ENCODE peak calls at places on chromosomes 2 and 18, in four cellular contexts. One of them, this sample, is unnamed.

GRCh38 chr2:189115126-189115525 is 64.4 kb downstream of the COL5A2 start:
- DNase-seq in NCI-H1092 treated with DMSO at 0.1 percent for 48 hours: no peak
- DNase-seq in kidney: no peak
- DNase-seq in activated T-cell treated with anti-CD3 and anti-CD28 coated beads for 48 hours: no peak
- DNase-seq in this sample: no peak

GRCh38 chr2:199682001-199682400 is 169.0 kb downstream of the FTCDNL1 start:
- DNase-seq in NCI-H1092 treated with DMSO at 0.1 percent for 48 hours: no peak
- DNase-seq in kidney: no peak
- DNase-seq in activated T-cell treated with anti-CD3 and anti-CD28 coated beads for 48 hours: no peak
- DNase-seq in this sample: no peak

GRCh38 chr2:45857848-45858520 is 206.5 kb downstream of the PRKCE start:
- DNase-seq in kidney: no peak
- DNase-seq in activated T-cell treated with anti-CD3 and anti-CD28 coated beads for 48 hours: no peak
- DNase-seq in NCI-H1092 treated with DMSO at 0.1 percent for 48 hours: no peak
- DNase-seq in this sample: peak; percentile 54

GRCh38 chr18:32545631-32546030 is 74.9 kb upstream of the GAREM1 start:
- DNase-seq in activated T-cell treated with anti-CD3 and anti-CD28 coated beads for 48 hours: no peak
- DNase-seq in NCI-H1092 treated with DMSO at 0.1 percent for 48 hours: no peak
- DNase-seq in kidney: no peak
- DNase-seq in this sample: no peak

GRCh38 chr2:121470917-121471316 is 59.8 kb upstream of the RNU4ATAC start:
- DNase-seq in activated T-cell treated with anti-CD3 and anti-CD28 coated beads for 48 hours: no peak
- DNase-seq in NCI-H1092 treated with DMSO at 0.1 percent for 48 hours: no peak
- DNase-seq in kidney: no peak
- DNase-seq in this sample: no peak

GRCh38 chr18:41096504-41096903 is 858.5 kb upstream of the PIK3C3 start:
- DNase-seq in kidney: no peak
- DNase-seq in activated T-cell treated with anti-CD3 and anti-CD28 coated beads for 48 hours: no peak
- DNase-seq in NCI-H1092 treated with DMSO at 0.1 percent for 48 hours: peak; percentile 77
- DNase-seq in this sample: no peak

GRCh38 chr2:127577973-127578372 is 42.5 kb downstream of the MYO7B start:
- DNase-seq in activated T-cell treated with anti-CD3 and anti-CD28 coated beads for 48 hours: no peak
- DNase-seq in NCI-H1092 treated with DMSO at 0.1 percent for 48 hours: no peak
- DNase-seq in kidney: peak; percentile 27
- DNase-seq in this sample: peak; percentile 67

GRCh38 chr2:111054791-111055627 is 65.7 kb upstream of the BCL2L11 start:
- DNase-seq in activated T-cell treated with anti-CD3 and anti-CD28 coated beads for 48 hours: peak; percentile 51
- DNase-seq in kidney: peak; percentile 73
- DNase-seq in NCI-H1092 treated with DMSO at 0.1 percent for 48 hours: no peak
- DNase-seq in this sample: peak; percentile 49

GRCh38 chr2:215419113-215419512 is 16.8 kb downstream of the FN1 start:
- DNase-seq in activated T-cell treated with anti-CD3 and anti-CD28 coated beads for 48 hours: no peak
- DNase-seq in NCI-H1092 treated with DMSO at 0.1 percent for 48 hours: no peak
- DNase-seq in kidney: no peak
- DNase-seq in this sample: no peak

GRCh38 chr2:196368546-196369225 is 197.3 kb upstream of the STK17B start:
- DNase-seq in kidney: no peak
- DNase-seq in activated T-cell treated with anti-CD3 and anti-CD28 coated beads for 48 hours: no peak
- DNase-seq in NCI-H1092 treated with DMSO at 0.1 percent for 48 hours: no peak
- DNase-seq in this sample: no peak

GRCh38 chr2:176675557-176676256 is 406.5 kb downstream of the MTX2 start:
- DNase-seq in kidney: no peak
- DNase-seq in activated T-cell treated with anti-CD3 and anti-CD28 coated beads for 48 hours: no peak
- DNase-seq in NCI-H1092 treated with DMSO at 0.1 percent for 48 hours: no peak
- DNase-seq in this sample: no peak

GRCh38 chr18:34773961-34774754 is 64.1 kb downstream of the DTNA start:
- DNase-seq in NCI-H1092 treated with DMSO at 0.1 percent for 48 hours: peak; percentile 74
- DNase-seq in activated T-cell treated with anti-CD3 and anti-CD28 coated beads for 48 hours: no peak
- DNase-seq in kidney: peak; percentile 81
- DNase-seq in this sample: no peak

GRCh38 chr2:69584127-69584889 is 59.2 kb downstream of the AAK1 start:
- DNase-seq in kidney: no peak
- DNase-seq in activated T-cell treated with anti-CD3 and anti-CD28 coated beads for 48 hours: no peak
- DNase-seq in NCI-H1092 treated with DMSO at 0.1 percent for 48 hours: no peak
- DNase-seq in this sample: no peak

GRCh38 chr2:206531996-206532543 is 88.7 kb downstream of the ADAM23 start:
- DNase-seq in activated T-cell treated with anti-CD3 and anti-CD28 coated beads for 48 hours: no peak
- DNase-seq in NCI-H1092 treated with DMSO at 0.1 percent for 48 hours: no peak
- DNase-seq in kidney: no peak
- DNase-seq in this sample: no peak

GRCh38 chr18:54679318-54680149 is 88.5 kb downstream of the DYNAP start:
- DNase-seq in NCI-H1092 treated with DMSO at 0.1 percent for 48 hours: peak; percentile 51
- DNase-seq in kidney: no peak
- DNase-seq in activated T-cell treated with anti-CD3 and anti-CD28 coated beads for 48 hours: no peak
- DNase-seq in this sample: no peak

GRCh38 chr2:157182834-157183396 is 74.6 kb upstream of the GALNT5 start:
- DNase-seq in activated T-cell treated with anti-CD3 and anti-CD28 coated beads for 48 hours: no peak
- DNase-seq in NCI-H1092 treated with DMSO at 0.1 percent for 48 hours: no peak
- DNase-seq in kidney: no peak
- DNase-seq in this sample: no peak

GRCh38 chr2:175823291-175824073 is 178.6 kb downstream of the LNPK start:
- DNase-seq in activated T-cell treated with anti-CD3 and anti-CD28 coated beads for 48 hours: no peak
- DNase-seq in NCI-H1092 treated with DMSO at 0.1 percent for 48 hours: no peak
- DNase-seq in kidney: no peak
- DNase-seq in this sample: no peak

GRCh38 chr2:3114406-3115185 is 263.0 kb downstream of the EIPR1 start:
- DNase-seq in kidney: peak; percentile 49
- DNase-seq in NCI-H1092 treated with DMSO at 0.1 percent for 48 hours: no peak
- DNase-seq in activated T-cell treated with anti-CD3 and anti-CD28 coated beads for 48 hours: no peak
- DNase-seq in this sample: peak; percentile 35

GRCh38 chr2:99467390-99467789 is 22.4 kb downstream of the REV1 start:
- DNase-seq in activated T-cell treated with anti-CD3 and anti-CD28 coated beads for 48 hours: no peak
- DNase-seq in NCI-H1092 treated with DMSO at 0.1 percent for 48 hours: no peak
- DNase-seq in kidney: no peak
- DNase-seq in this sample: no peak

GRCh38 chr18:61731693-61732376 is 161.0 kb downstream of the RNF152 start:
- DNase-seq in activated T-cell treated with anti-CD3 and anti-CD28 coated beads for 48 hours: no peak
- DNase-seq in NCI-H1092 treated with DMSO at 0.1 percent for 48 hours: no peak
- DNase-seq in kidney: no peak
- DNase-seq in this sample: no peak

GRCh38 chr2:9918275-9918674 is 33.2 kb upstream of the GRHL1 start:
- DNase-seq in NCI-H1092 treated with DMSO at 0.1 percent for 48 hours: no peak
- DNase-seq in activated T-cell treated with anti-CD3 and anti-CD28 coated beads for 48 hours: no peak
- DNase-seq in kidney: no peak
- DNase-seq in this sample: no peak

GRCh38 chr2:240427729-240428128 is 7.7 kb upstream of the GPC1 start:
- DNase-seq in activated T-cell treated with anti-CD3 and anti-CD28 coated beads for 48 hours: no peak
- DNase-seq in kidney: peak; percentile 24
- DNase-seq in NCI-H1092 treated with DMSO at 0.1 percent for 48 hours: no peak
- DNase-seq in this sample: no peak

GRCh38 chr2:46276652-46277051 is 20.6 kb upstream of the EPAS1 start:
- DNase-seq in activated T-cell treated with anti-CD3 and anti-CD28 coated beads for 48 hours: no peak
- DNase-seq in kidney: no peak
- DNase-seq in NCI-H1092 treated with DMSO at 0.1 percent for 48 hours: no peak
- DNase-seq in this sample: no peak

GRCh38 chr2:240614391-240614790 is 10.9 kb upstream of the GPR35 start:
- DNase-seq in kidney: peak; percentile 45
- DNase-seq in NCI-H1092 treated with DMSO at 0.1 percent for 48 hours: no peak
- DNase-seq in activated T-cell treated with anti-CD3 and anti-CD28 coated beads for 48 hours: no peak
- DNase-seq in this sample: no peak

GRCh38 chr2:69213201-69213600 is 173.8 kb downstream of the GFPT1 start:
- DNase-seq in kidney: no peak
- DNase-seq in NCI-H1092 treated with DMSO at 0.1 percent for 48 hours: no peak
- DNase-seq in activated T-cell treated with anti-CD3 and anti-CD28 coated beads for 48 hours: no peak
- DNase-seq in this sample: no peak

GRCh38 chr2:71190959-71191943 is 35.7 kb downstream of the PAIP2B start:
- DNase-seq in kidney: no peak
- DNase-seq in activated T-cell treated with anti-CD3 and anti-CD28 coated beads for 48 hours: no peak
- DNase-seq in NCI-H1092 treated with DMSO at 0.1 percent for 48 hours: no peak
- DNase-seq in this sample: no peak

GRCh38 chr2:136384541-136385303 is 266.8 kb upstream of the CXCR4 start:
- DNase-seq in activated T-cell treated with anti-CD3 and anti-CD28 coated beads for 48 hours: no peak
- DNase-seq in kidney: no peak
- DNase-seq in NCI-H1092 treated with DMSO at 0.1 percent for 48 hours: peak; percentile 68
- DNase-seq in this sample: peak; percentile 31

GRCh38 chr2:45168731-45169338 is 159.6 kb upstream of the SIX2 start:
- DNase-seq in activated T-cell treated with anti-CD3 and anti-CD28 coated beads for 48 hours: no peak
- DNase-seq in kidney: no peak
- DNase-seq in NCI-H1092 treated with DMSO at 0.1 percent for 48 hours: peak; percentile 59
- DNase-seq in this sample: no peak

GRCh38 chr2:10478916-10479315 is 30.8 kb upstream of the ODC1 start:
- DNase-seq in kidney: no peak
- DNase-seq in activated T-cell treated with anti-CD3 and anti-CD28 coated beads for 48 hours: no peak
- DNase-seq in NCI-H1092 treated with DMSO at 0.1 percent for 48 hours: no peak
- DNase-seq in this sample: no peak

GRCh38 chr18:8507361-8507760 is 101.9 kb upstream of the RAB12 start:
- DNase-seq in activated T-cell treated with anti-CD3 and anti-CD28 coated beads for 48 hours: no peak
- DNase-seq in NCI-H1092 treated with DMSO at 0.1 percent for 48 hours: no peak
- DNase-seq in kidney: no peak
- DNase-seq in this sample: no peak

GRCh38 chr2:3405876-3406275 is 26.4 kb downstream of the TRAPPC12 start:
- DNase-seq in kidney: no peak
- DNase-seq in NCI-H1092 treated with DMSO at 0.1 percent for 48 hours: no peak
- DNase-seq in activated T-cell treated with anti-CD3 and anti-CD28 coated beads for 48 hours: no peak
- DNase-seq in this sample: no peak

This sample was measured in B cell.